ENCODE peak calls at places on chromosomes 3 and 15, in ten cellular contexts. R is GM13976, Q is GM10248, D is IMR-90, J is D721Med, M is AG04450, U is neural crest cell, E is endothelial cell of umbilical vein, V is kidney, N is GM12865. G is an unnamed sample.

GRCh38 chr15:71013446-71013845 is 101.8 kb upstream of the THSD4 start:
- DNase-seq in U (no peak), D (peak), E (no peak), V (no peak), Q (no peak), N (no peak), R (no peak), M (no peak), J (no peak), G (no peak)

GRCh38 chr3:115052906-115053305 is 94.2 kb downstream of the ZBTB20 start:
- DNase-seq in M (no peak), J (no peak), U (no peak), R (peak), Q (peak), E (no peak), D (no peak), N (no peak), V (no peak), G (no peak)

GRCh38 chr15:68205949-68206539 is 912 bp upstream of the CALML4 start:
- DNase-seq in E (peak), V (no peak), N (no peak), U (no peak), R (no peak), M (no peak), Q (peak), J (no peak), D (no peak), G (no peak)

GRCh38 chr3:135678386-135678785 is 287.1 kb upstream of the PPP2R3A start:
- DNase-seq in U (no peak), M (no peak), D (no peak), E (no peak), V (no peak), R (no peak), N (no peak), J (no peak), Q (no peak), G (no peak)

GRCh38 chr15:52680041-52680391 is 828 bp upstream of the ATOSA start:
- DNase-seq in M (no peak), R (no peak), U (no peak), E (peak), V (no peak), J (no peak), N (peak), Q (no peak), D (peak), G (no peak)

GRCh38 chr15:70586241-70586640 is 177.1 kb downstream of the UACA start:
- DNase-seq in M (no peak), U (no peak), D (no peak), V (no peak), N (no peak), E (no peak), R (no peak), Q (no peak), J (no peak), G (no peak)

GRCh38 chr3:136898954-136899353 is 36.9 kb downstream of the NCK1 start:
- DNase-seq in E (peak), D (peak), V (no peak), J (no peak), N (no peak), R (no peak), M (no peak), Q (no peak), U (no peak), G (no peak)

GRCh38 chr3:58306662-58307286 is 454 bp downstream of the HTD2 start:
- DNase-seq in M (no peak), E (peak), J (no peak), U (no peak), D (peak), V (peak), Q (peak), N (peak), R (peak), G (no peak)

GRCh38 chr15:39172380-39173281 is 408.2 kb upstream of the THBS1 start:
- DNase-seq in U (no peak), M (no peak), D (peak), R (no peak), E (peak), Q (no peak), V (peak), J (no peak), N (peak), G (no peak)

GRCh38 chr3:141804447-141804777 is 41.2 kb downstream of the GRK7 start:
- DNase-seq in Q (no peak), D (no peak), N (no peak), E (no peak), M (no peak), U (no peak), J (no peak), R (no peak), V (no peak), G (no peak)

GRCh38 chr3:46348811-46349482 is 5.0 kb upstream of the CCR2 start:
- DNase-seq in M (no peak), E (no peak), U (no peak), R (no peak), D (no peak), J (no peak), V (no peak), N (no peak), Q (no peak), G (no peak)

DNA sequence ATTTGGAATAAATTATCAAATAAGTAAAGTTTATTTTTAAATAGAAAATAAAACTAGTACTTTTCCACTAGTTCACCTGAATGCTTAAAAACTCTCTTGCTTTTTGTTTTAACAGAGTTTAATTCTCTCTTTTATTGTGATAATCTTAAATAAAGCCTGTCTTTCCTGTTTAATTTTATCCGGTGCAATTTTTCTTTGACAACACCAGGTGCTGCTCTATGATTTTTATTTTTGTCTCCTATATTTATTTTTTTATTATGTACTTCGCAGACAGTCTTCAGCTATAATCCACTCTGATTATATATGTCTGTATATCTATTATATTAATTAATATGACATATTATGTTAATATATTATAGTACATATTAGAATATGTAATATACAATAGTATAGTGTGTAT is 1293.0 kb upstream of the EPHA6 start:
- DNase-seq in V (no peak), U (no peak), N (no peak), Q (no peak), J (no peak), D (no peak), M (no peak), R (no peak), E (no peak), G (no peak)
- TF ChIP-seq CTCF in V (no peak), U (peak), N (no peak), Q (no peak), J (peak), D (no peak), M (no peak), R (no peak), E (no peak), G (peak)

GRCh38 chr3:13420051-13420816 is at the start of gene NUP210:
- DNase-seq in N (peak), V (peak), U (peak), M (no peak), E (no peak), Q (peak), D (no peak), R (peak), J (peak), G (no peak)

GRCh38 chr3:13414040-13414729 is 5.9 kb downstream of the NUP210 start:
- DNase-seq in J (no peak), E (no peak), U (no peak), Q (peak), M (no peak), D (no peak), N (peak), R (peak), V (peak), G (peak)

GRCh38 chr3:13415236-13416001 is 4.7 kb downstream of the NUP210 start:
- DNase-seq in E (no peak), M (no peak), J (no peak), U (no peak), N (no peak), V (no peak), Q (no peak), D (no peak), R (peak), G (no peak)

GRCh38 chr3:13419356-13420050 is 619 bp downstream of the NUP210 start:
- DNase-seq in J (no peak), U (peak), M (no peak), E (no peak), N (peak), V (peak), R (peak), Q (peak), D (no peak), G (no peak)

DNA sequence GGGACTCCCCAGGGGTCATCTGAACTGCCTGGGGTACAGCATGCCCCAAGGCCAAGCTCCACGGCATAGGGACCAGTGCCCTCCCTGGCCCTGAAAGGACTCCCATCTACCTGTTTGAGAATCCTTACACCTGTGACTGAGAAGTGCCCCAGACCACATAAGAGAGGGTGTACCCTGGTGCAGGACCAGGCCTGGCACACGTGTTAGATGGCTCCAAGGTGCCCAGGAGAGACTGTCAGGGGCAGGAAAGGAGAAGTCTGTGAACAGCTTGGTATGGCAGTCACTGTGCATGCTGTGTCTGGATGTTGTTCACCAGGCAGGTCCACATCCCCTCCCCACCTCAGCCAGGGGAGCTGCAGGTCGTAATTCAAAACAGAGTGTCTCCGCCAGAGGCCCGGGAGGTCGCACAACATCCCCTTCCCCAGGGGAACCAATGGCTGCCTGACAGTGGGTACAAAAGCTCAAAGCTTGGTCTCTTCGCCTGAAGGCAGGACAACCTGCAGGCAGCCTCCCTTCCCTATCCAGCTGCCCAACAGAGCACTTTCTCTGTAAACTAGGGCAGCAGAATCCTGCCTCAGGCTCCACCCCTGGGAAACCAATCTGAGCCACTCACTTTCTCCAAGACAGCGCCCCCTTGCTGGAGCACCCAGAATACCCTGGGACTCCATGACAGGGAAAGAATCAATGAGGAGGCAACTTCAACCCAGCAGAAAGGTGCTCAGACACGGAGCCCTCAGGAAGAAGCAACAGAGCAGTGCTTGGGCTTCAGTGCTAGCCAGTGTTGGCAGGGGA is 3.9 kb downstream of the NUP210 start:
- DNase-seq in V (no peak), E (no peak), J (no peak), M (no peak), U (no peak), D (no peak), R (peak), N (peak), Q (no peak), G (no peak)
- TF ChIP-seq CTCF in V (no peak), E (no peak), J (no peak), M (no peak), U (peak), D (no peak), R (no peak), N (peak), Q (peak), G (peak)

DNA sequence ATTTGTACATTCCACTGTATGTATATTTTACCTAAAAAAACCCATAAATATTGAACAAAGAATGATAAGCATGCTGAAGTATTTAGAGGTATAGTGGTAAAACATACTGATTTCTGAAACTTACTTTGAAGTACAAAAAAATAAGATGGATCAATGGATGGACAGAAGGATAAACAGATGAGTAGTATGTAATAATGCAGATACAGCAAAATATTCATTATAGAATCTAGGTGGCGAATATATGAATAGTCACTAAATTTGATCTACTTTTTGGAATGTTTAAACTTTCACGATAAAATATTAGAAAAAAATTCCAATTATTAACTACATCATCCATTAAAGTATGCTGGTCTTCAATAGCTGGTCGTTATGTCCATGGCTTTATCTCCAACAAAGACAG is 51.9 kb upstream of the GNB4 start:
- DNase-seq in E (no peak), N (no peak), J (no peak), D (no peak), Q (no peak), V (no peak), M (no peak), R (no peak), U (no peak), G (no peak)
- TF ChIP-seq CTCF in E (no peak), N (no peak), J (no peak), D (no peak), Q (no peak), V (no peak), M (no peak), R (no peak), U (no peak), G (no peak)

GRCh38 chr15:58040117-58040516 is 25.4 kb downstream of the ALDH1A2 start:
- DNase-seq in Q (no peak), M (no peak), N (no peak), D (no peak), E (no peak), R (no peak), U (no peak), V (no peak), J (no peak), G (no peak)

GRCh38 chr15:58042006-58042405 is 23.5 kb downstream of the ALDH1A2 start:
- DNase-seq in N (no peak), Q (no peak), D (no peak), U (no peak), E (no peak), J (no peak), V (no peak), R (no peak), M (no peak), G (no peak)

GRCh38 chr15:58046467-58046866 is 19.0 kb downstream of the ALDH1A2 start:
- DNase-seq in J (no peak), R (no peak), Q (no peak), M (no peak), V (no peak), E (no peak), D (no peak), U (no peak), N (no peak), G (no peak)

GRCh38 chr15:58047149-58047548 is 18.4 kb downstream of the ALDH1A2 start:
- DNase-seq in J (no peak), E (no peak), Q (no peak), D (no peak), N (no peak), M (no peak), R (no peak), U (no peak), V (no peak), G (no peak)

GRCh38 chr15:58043192-58043903 is 22.2 kb downstream of the ALDH1A2 start:
- DNase-seq in E (peak), R (no peak), N (peak), J (no peak), Q (peak), D (peak), U (peak), V (no peak), M (peak), G (no peak)
- TF ChIP-seq CTCF in E (peak), R (peak), N (peak), J (peak), Q (peak), D (peak), U (peak), V (peak), M (peak), G (peak)

GRCh38 chr15:40875996-40876740 is 2.1 kb upstream of the RHOV start:
- DNase-seq in U (no peak), J (no peak), M (no peak), D (no peak), V (peak), Q (no peak), E (no peak), R (no peak), N (no peak), G (no peak)

GRCh38 chr15:40881351-40881750 is 7.3 kb upstream of the RHOV start:
- DNase-seq in J (no peak), V (peak), M (no peak), Q (no peak), U (no peak), R (no peak), E (no peak), D (no peak), N (no peak), G (no peak)

GRCh38 chr15:40879609-40880008 is 5.6 kb upstream of the RHOV start:
- DNase-seq in R (no peak), Q (no peak), M (no peak), V (peak), J (no peak), U (no peak), E (no peak), N (peak), D (no peak), G (no peak)

GRCh38 chr15:40878785-40879184 is 4.8 kb upstream of the RHOV start:
- DNase-seq in V (peak), Q (peak), N (peak), D (peak), M (no peak), J (no peak), U (no peak), E (no peak), R (peak), G (no peak)

DNA sequence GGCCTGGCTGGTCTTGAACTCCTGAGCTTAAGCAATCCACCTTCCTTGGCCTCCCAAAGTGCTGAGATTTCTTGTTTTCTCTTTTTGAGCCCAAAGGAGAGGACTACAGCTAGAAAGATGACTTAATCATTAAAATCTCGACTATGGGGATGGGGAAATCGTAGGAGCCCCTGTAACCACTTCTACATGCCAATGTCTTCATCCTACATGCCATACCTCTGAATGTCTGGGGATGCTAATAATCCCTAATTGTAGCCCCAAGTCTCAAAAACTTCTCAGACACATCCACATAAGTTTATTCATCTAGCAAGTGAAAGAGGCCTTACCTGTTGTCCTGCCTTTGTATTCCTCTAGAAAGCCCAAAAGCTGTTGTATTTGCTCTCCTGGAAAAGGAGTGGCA is 3.7 kb upstream of the RHOV start:
- DNase-seq in R (no peak), N (no peak), E (no peak), M (no peak), V (no peak), J (no peak), U (no peak), D (no peak), Q (no peak), G (no peak)
- TF ChIP-seq CTCF in R (no peak), N (no peak), E (no peak), M (no peak), V (no peak), J (no peak), U (no peak), D (no peak), Q (no peak), G (no peak)

GRCh38 chr3:134353831-134354611 is 20.2 kb downstream of the AMOTL2 start:
- DNase-seq in J (no peak), R (no peak), V (peak), N (no peak), Q (no peak), D (no peak), M (no peak), U (no peak), E (no peak), G (peak)

GRCh38 chr3:134351421-134351820 is 22.8 kb downstream of the AMOTL2 start:
- DNase-seq in U (no peak), R (no peak), N (no peak), D (no peak), Q (no peak), E (no peak), V (no peak), M (no peak), J (no peak), G (peak)

GRCh38 chr3:134353171-134353825 is 20.9 kb downstream of the AMOTL2 start:
- DNase-seq in V (no peak), M (no peak), R (no peak), U (no peak), Q (no peak), N (no peak), D (no peak), E (no peak), J (no peak), G (peak)

GRCh38 chr3:134350861-134351311 is 23.4 kb downstream of the AMOTL2 start:
- DNase-seq in N (no peak), M (no peak), J (no peak), R (no peak), E (no peak), U (no peak), V (peak), D (no peak), Q (no peak), G (peak)

DNA sequence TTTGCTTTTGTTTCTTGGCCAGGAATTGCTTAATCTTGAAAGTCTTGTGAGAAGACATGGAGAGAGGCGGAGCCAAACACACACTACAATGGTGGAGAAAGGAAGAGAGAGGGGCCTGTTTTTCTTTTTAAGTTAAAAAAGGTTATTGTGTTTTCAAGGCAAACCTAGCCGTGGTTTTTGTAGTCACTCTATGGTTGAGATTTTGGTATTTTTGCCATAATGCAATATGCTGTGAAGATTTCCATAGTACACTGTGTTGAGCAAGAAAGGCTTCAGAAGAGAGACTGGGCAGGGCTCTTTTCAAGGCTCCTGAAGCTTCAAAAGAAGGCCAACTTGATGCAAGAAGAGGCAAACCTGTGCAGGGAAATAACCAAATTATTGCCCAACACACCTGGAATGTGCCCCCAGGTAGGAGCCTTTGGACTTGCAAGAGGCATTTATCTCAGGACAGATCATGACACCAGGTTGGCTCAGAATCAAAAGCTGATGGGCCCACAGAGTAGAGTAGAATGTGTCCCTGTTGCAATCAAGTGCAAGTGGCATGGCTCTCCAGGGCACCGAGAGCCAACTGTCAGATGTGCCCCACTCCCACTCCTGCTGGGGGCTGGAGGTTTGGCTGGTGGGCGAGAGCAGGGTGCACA is 22.1 kb downstream of the AMOTL2 start:
- DNase-seq in U (no peak), V (no peak), Q (no peak), N (no peak), E (no peak), R (no peak), J (no peak), M (no peak), D (no peak), G (no peak)
- TF ChIP-seq CTCF in U (no peak), V (no peak), Q (no peak), N (no peak), E (no peak), R (no peak), J (no peak), M (no peak), D (no peak), G (no peak)

GRCh38 chr3:76756578-76756977 is 283.3 kb upstream of the ROBO2 start:
- DNase-seq in J (no peak), M (no peak), R (no peak), U (no peak), E (no peak), V (no peak), D (no peak), Q (no peak), N (no peak), G (no peak)

DNA sequence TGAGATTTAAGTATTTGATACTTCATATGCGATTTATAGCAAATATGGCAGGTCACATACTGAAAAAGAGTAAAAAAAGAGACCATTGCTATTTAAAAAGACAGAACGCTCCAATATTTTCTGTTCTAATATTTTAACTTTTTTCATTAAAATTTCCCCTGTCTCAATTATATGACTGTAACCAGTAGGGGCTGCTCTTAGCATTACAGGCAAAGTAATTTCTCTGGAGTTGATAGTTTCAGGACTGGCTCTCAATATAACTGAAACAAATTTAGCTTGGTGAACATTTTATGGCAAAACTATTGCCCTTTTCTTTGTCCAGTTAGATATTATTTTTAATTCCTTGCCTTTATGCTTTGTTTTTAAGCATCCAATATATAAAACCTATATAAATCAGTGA is 286.3 kb upstream of the ROBO2 start:
- DNase-seq in D (peak), N (no peak), V (no peak), M (no peak), J (no peak), U (no peak), E (no peak), Q (no peak), R (no peak), G (no peak)
- TF ChIP-seq CTCF in D (peak), N (no peak), V (peak), M (peak), J (peak), U (peak), E (no peak), Q (no peak), R (no peak), G (peak)

G was measured in chondrocyte.